ENCODE peak calls at places on chromosomes 11 and 22, in ten cellular contexts. K, R, Y, C, Q, Z, J, U, G and W are unnamed samples.
A peak's percentile ranks its signal among the peaks of the same experiment; 100 is the strongest.

GRCh38 chr11:108754901-108755625 is 90.2 kb downstream of the DDX10 start:
- DNase-seq in K (no peak), R (no peak), G (no peak), J (no peak), Y (no peak), C (no peak), Q (no peak), U (no peak), Z (no peak), W (no peak)

GRCh38 chr11:77819411-77819920 is 1.1 kb downstream of the RSF1 start:
- DNase-seq in J (peak; percentile 79), Y (peak; percentile 93), K (peak; percentile 82), R (peak; percentile 54), Z (peak; percentile 76), C (peak; percentile 87), G (peak; percentile 92), Q (peak; percentile 60), U (peak; percentile 86), W (peak; percentile 79)

GRCh38 chr22:38292694-38293093 is 19.9 kb upstream of the TMEM184B start:
- DNase-seq in U (no peak), G (no peak), J (no peak), C (no peak), Z (no peak), R (no peak), Q (no peak), Y (no peak), K (no peak), W (no peak)

GRCh38 chr22:45205624-45205925 is 35.1 kb downstream of the KIAA0930 start:
- DNase-seq in J (no peak), C (no peak), Y (no peak), K (no peak), U (no peak), Q (no peak), G (no peak), R (no peak), Z (no peak), W (no peak)

GRCh38 chr11:19728436-19728835 is 15.8 kb downstream of the NAV2 start:
- DNase-seq in C (no peak), J (no peak), Q (no peak), G (no peak), Y (no peak), R (no peak), K (no peak), U (no peak), Z (no peak), W (no peak)

GRCh38 chr22:28883917-28884753 is 763 bp downstream of the ZNRF3 start:
- DNase-seq in U (peak; percentile 33), Z (peak; percentile 23), Y (peak; percentile 38), G (peak; percentile 56), R (peak; percentile 60), C (peak; percentile 63), K (peak; percentile 71), Q (peak; percentile 7), J (peak; percentile 55), W (peak; percentile 16)

GRCh38 chr11:72972541-72973128 is 158.4 kb downstream of the ATG16L2 start:
- DNase-seq in U (no peak), K (no peak), Q (no peak), J (no peak), R (no peak), C (no peak), Y (no peak), G (no peak), Z (no peak), W (no peak)

GRCh38 chr22:49767355-49768062 is 60.2 kb downstream of the BRD1 start:
- DNase-seq in J (peak; percentile 62), Y (peak; percentile 70), Z (peak; percentile 10), C (peak; percentile 67), G (peak; percentile 20), R (peak; percentile 83), U (no peak), Q (peak; percentile 26), K (peak; percentile 35), W (no peak)